ENCODE peak calls at places on chromosome 11, in seven cellular contexts. One of them, this sample, is unnamed.

GRCh38 chr11:124840666-124841065 is 24.6 kb upstream of the ROBO3 start:
- DNase-seq in memory B cell: no peak
- DNase-seq in KG1: no peak
- DNase-seq in GM13976: no peak
- DNase-seq in stimulated activated CD4-positive, alpha-beta T cell treated with anti-CD3 and anti-CD28 coated beads, Interleukin-2, amount 100 ng/mL, for 48 hours: no peak
- DNase-seq in K562: no peak
- DNase-seq in NCI-H2081: no peak
- DNase-seq in this sample: no peak

GRCh38 chr11:78825531-78825930 is 250.9 kb upstream of the NARS2 start:
- DNase-seq in KG1: no peak
- DNase-seq in GM13976: no peak
- DNase-seq in K562: no peak
- DNase-seq in memory B cell: no peak
- DNase-seq in stimulated activated CD4-positive, alpha-beta T cell treated with anti-CD3 and anti-CD28 coated beads, Interleukin-2, amount 100 ng/mL, for 48 hours: no peak
- DNase-seq in NCI-H2081: no peak
- DNase-seq in this sample: no peak

GRCh38 chr11:6328321-6328720 is 8.0 kb upstream of the CAVIN3 start:
- DNase-seq in GM13976: no peak
- DNase-seq in stimulated activated CD4-positive, alpha-beta T cell treated with anti-CD3 and anti-CD28 coated beads, Interleukin-2, amount 100 ng/mL, for 48 hours: no peak
- DNase-seq in memory B cell: no peak
- DNase-seq in KG1: no peak
- DNase-seq in NCI-H2081: no peak
- DNase-seq in K562: no peak
- DNase-seq in this sample: no peak

GRCh38 chr11:110251837-110252236 is 44.6 kb downstream of the RDX start:
- DNase-seq in KG1: no peak
- DNase-seq in NCI-H2081: peak
- DNase-seq in memory B cell: no peak
- DNase-seq in stimulated activated CD4-positive, alpha-beta T cell treated with anti-CD3 and anti-CD28 coated beads, Interleukin-2, amount 100 ng/mL, for 48 hours: no peak
- DNase-seq in K562: peak
- DNase-seq in GM13976: no peak
- DNase-seq in this sample: no peak

GRCh38 chr11:86460461-86461404 is 86.0 kb downstream of the CCDC81 start:
- DNase-seq in NCI-H2081: no peak
- DNase-seq in memory B cell: no peak
- DNase-seq in GM13976: no peak
- DNase-seq in K562: no peak
- DNase-seq in stimulated activated CD4-positive, alpha-beta T cell treated with anti-CD3 and anti-CD28 coated beads, Interleukin-2, amount 100 ng/mL, for 48 hours: no peak
- DNase-seq in KG1: no peak
- DNase-seq in this sample: no peak

GRCh38 chr11:70142171-70142875 is 60.8 kb upstream of the FADD start:
- DNase-seq in K562: no peak
- DNase-seq in stimulated activated CD4-positive, alpha-beta T cell treated with anti-CD3 and anti-CD28 coated beads, Interleukin-2, amount 100 ng/mL, for 48 hours: no peak
- DNase-seq in GM13976: no peak
- DNase-seq in memory B cell: no peak
- DNase-seq in NCI-H2081: no peak
- DNase-seq in KG1: no peak
- DNase-seq in this sample: no peak

GRCh38 chr11:119108151-119108856 is 1.2 kb downstream of the C2CD2L start:
- DNase-seq in GM13976: peak
- DNase-seq in NCI-H2081: peak
- DNase-seq in stimulated activated CD4-positive, alpha-beta T cell treated with anti-CD3 and anti-CD28 coated beads, Interleukin-2, amount 100 ng/mL, for 48 hours: peak
- DNase-seq in memory B cell: no peak
- DNase-seq in K562: peak
- DNase-seq in KG1: no peak
- DNase-seq in this sample: no peak

GRCh38 chr11:76783901-76784813 is 1.0 kb downstream of the TSKU start:
- DNase-seq in stimulated activated CD4-positive, alpha-beta T cell treated with anti-CD3 and anti-CD28 coated beads, Interleukin-2, amount 100 ng/mL, for 48 hours: no peak
- DNase-seq in memory B cell: no peak
- DNase-seq in NCI-H2081: no peak
- DNase-seq in K562: peak
- DNase-seq in GM13976: peak
- DNase-seq in KG1: no peak
- DNase-seq in this sample: no peak

GRCh38 chr11:116646191-116646590 is 126.6 kb downstream of the BUD13 start:
- DNase-seq in K562: no peak
- DNase-seq in KG1: no peak
- DNase-seq in stimulated activated CD4-positive, alpha-beta T cell treated with anti-CD3 and anti-CD28 coated beads, Interleukin-2, amount 100 ng/mL, for 48 hours: no peak
- DNase-seq in memory B cell: no peak
- DNase-seq in GM13976: no peak
- DNase-seq in NCI-H2081: no peak
- DNase-seq in this sample: no peak

GRCh38 chr11:133082851-133083488 is 449.3 kb downstream of the OPCML start:
- DNase-seq in memory B cell: no peak
- DNase-seq in stimulated activated CD4-positive, alpha-beta T cell treated with anti-CD3 and anti-CD28 coated beads, Interleukin-2, amount 100 ng/mL, for 48 hours: peak
- DNase-seq in NCI-H2081: peak
- DNase-seq in GM13976: peak
- DNase-seq in KG1: peak
- DNase-seq in K562: peak
- DNase-seq in this sample: peak

GRCh38 chr11:108624196-108624925 is 30.8 kb upstream of the EXPH5 start:
- DNase-seq in GM13976: peak
- DNase-seq in NCI-H2081: no peak
- DNase-seq in K562: no peak
- DNase-seq in memory B cell: no peak
- DNase-seq in KG1: no peak
- DNase-seq in stimulated activated CD4-positive, alpha-beta T cell treated with anti-CD3 and anti-CD28 coated beads, Interleukin-2, amount 100 ng/mL, for 48 hours: no peak
- DNase-seq in this sample: no peak

GRCh38 chr11:94814238-94814976 is 46.3 kb downstream of the AMOTL1 start:
- DNase-seq in memory B cell: no peak
- DNase-seq in K562: no peak
- DNase-seq in stimulated activated CD4-positive, alpha-beta T cell treated with anti-CD3 and anti-CD28 coated beads, Interleukin-2, amount 100 ng/mL, for 48 hours: no peak
- DNase-seq in KG1: no peak
- DNase-seq in NCI-H2081: no peak
- DNase-seq in GM13976: no peak
- DNase-seq in this sample: no peak